ENCODE peak calls at places on chromosome 11, in ten cellular contexts. One of them, this sample, is unnamed.

GRCh38 chr11:122851366-122852011 is 13.2 kb downstream of the CRTAM start:
- DNase-seq in stimulated activated CD4-positive, alpha-beta T cell treated with anti-CD3 and anti-CD28 coated beads, Interleukin-15, amount 100 ng/mL, for 1 hour: no peak
- DNase-seq in Calu3: no peak
- DNase-seq in activated naive CD8-positive, alpha-beta T cell treated with anti-CD3 and anti-CD28 coated beads, Interleukin-2, amount 10 ng/mL, durations not matched to agents 7 days and 5 days: no peak
- DNase-seq in lung: no peak
- DNase-seq in central memory CD4-positive, alpha-beta T cell: peak
- DNase-seq in activated T-cell treated with anti-CD3 and anti-CD28 coated beads for 1 hour: no peak
- DNase-seq in CD8-positive, alpha-beta T cell: peak
- DNase-seq in NB4: no peak
- DNase-seq in Right ventricle myocardium superior: no peak
- DNase-seq in this sample: no peak

GRCh38 chr11:15967166-15967565 is 389.2 kb downstream of the SOX6 start:
- DNase-seq in stimulated activated CD4-positive, alpha-beta T cell treated with anti-CD3 and anti-CD28 coated beads, Interleukin-15, amount 100 ng/mL, for 1 hour: no peak
- DNase-seq in Calu3: peak
- DNase-seq in activated naive CD8-positive, alpha-beta T cell treated with anti-CD3 and anti-CD28 coated beads, Interleukin-2, amount 10 ng/mL, durations not matched to agents 7 days and 5 days: no peak
- DNase-seq in lung: no peak
- DNase-seq in central memory CD4-positive, alpha-beta T cell: no peak
- DNase-seq in activated T-cell treated with anti-CD3 and anti-CD28 coated beads for 1 hour: no peak
- DNase-seq in CD8-positive, alpha-beta T cell: no peak
- DNase-seq in NB4: no peak
- DNase-seq in Right ventricle myocardium superior: no peak
- DNase-seq in this sample: no peak

GRCh38 chr11:58152776-58153175 is 27.4 kb upstream of the OR9I1 start:
- DNase-seq in stimulated activated CD4-positive, alpha-beta T cell treated with anti-CD3 and anti-CD28 coated beads, Interleukin-15, amount 100 ng/mL, for 1 hour: no peak
- DNase-seq in Calu3: no peak
- DNase-seq in activated naive CD8-positive, alpha-beta T cell treated with anti-CD3 and anti-CD28 coated beads, Interleukin-2, amount 10 ng/mL, durations not matched to agents 7 days and 5 days: no peak
- DNase-seq in lung: no peak
- DNase-seq in central memory CD4-positive, alpha-beta T cell: no peak
- DNase-seq in activated T-cell treated with anti-CD3 and anti-CD28 coated beads for 1 hour: no peak
- DNase-seq in CD8-positive, alpha-beta T cell: no peak
- DNase-seq in NB4: no peak
- DNase-seq in Right ventricle myocardium superior: no peak
- DNase-seq in this sample: no peak

GRCh38 chr11:23288001-23288783 is 427.9 kb upstream of the CCDC179 start:
- DNase-seq in stimulated activated CD4-positive, alpha-beta T cell treated with anti-CD3 and anti-CD28 coated beads, Interleukin-15, amount 100 ng/mL, for 1 hour: no peak
- DNase-seq in Calu3: no peak
- DNase-seq in activated naive CD8-positive, alpha-beta T cell treated with anti-CD3 and anti-CD28 coated beads, Interleukin-2, amount 10 ng/mL, durations not matched to agents 7 days and 5 days: no peak
- DNase-seq in lung: no peak
- DNase-seq in central memory CD4-positive, alpha-beta T cell: no peak
- DNase-seq in activated T-cell treated with anti-CD3 and anti-CD28 coated beads for 1 hour: no peak
- DNase-seq in CD8-positive, alpha-beta T cell: no peak
- DNase-seq in NB4: no peak
- DNase-seq in Right ventricle myocardium superior: no peak
- DNase-seq in this sample: peak

GRCh38 chr11:42974510-42974909 is 337.3 kb upstream of the API5 start:
- DNase-seq in stimulated activated CD4-positive, alpha-beta T cell treated with anti-CD3 and anti-CD28 coated beads, Interleukin-15, amount 100 ng/mL, for 1 hour: no peak
- DNase-seq in Calu3: no peak
- DNase-seq in activated naive CD8-positive, alpha-beta T cell treated with anti-CD3 and anti-CD28 coated beads, Interleukin-2, amount 10 ng/mL, durations not matched to agents 7 days and 5 days: no peak
- DNase-seq in lung: no peak
- DNase-seq in central memory CD4-positive, alpha-beta T cell: no peak
- DNase-seq in activated T-cell treated with anti-CD3 and anti-CD28 coated beads for 1 hour: no peak
- DNase-seq in CD8-positive, alpha-beta T cell: no peak
- DNase-seq in NB4: peak
- DNase-seq in Right ventricle myocardium superior: no peak
- DNase-seq in this sample: no peak

GRCh38 chr11:37320921-37321320 is 722.9 kb upstream of the RAG2 start:
- DNase-seq in stimulated activated CD4-positive, alpha-beta T cell treated with anti-CD3 and anti-CD28 coated beads, Interleukin-15, amount 100 ng/mL, for 1 hour: no peak
- DNase-seq in Calu3: peak
- DNase-seq in activated naive CD8-positive, alpha-beta T cell treated with anti-CD3 and anti-CD28 coated beads, Interleukin-2, amount 10 ng/mL, durations not matched to agents 7 days and 5 days: no peak
- DNase-seq in lung: no peak
- DNase-seq in central memory CD4-positive, alpha-beta T cell: no peak
- DNase-seq in activated T-cell treated with anti-CD3 and anti-CD28 coated beads for 1 hour: no peak
- DNase-seq in CD8-positive, alpha-beta T cell: no peak
- DNase-seq in NB4: no peak
- DNase-seq in Right ventricle myocardium superior: no peak
- DNase-seq in this sample: no peak

GRCh38 chr11:72970557-72971118 is 156.4 kb downstream of the ATG16L2 start:
- DNase-seq in stimulated activated CD4-positive, alpha-beta T cell treated with anti-CD3 and anti-CD28 coated beads, Interleukin-15, amount 100 ng/mL, for 1 hour: no peak
- DNase-seq in Calu3: no peak
- DNase-seq in activated naive CD8-positive, alpha-beta T cell treated with anti-CD3 and anti-CD28 coated beads, Interleukin-2, amount 10 ng/mL, durations not matched to agents 7 days and 5 days: no peak
- DNase-seq in lung: no peak
- DNase-seq in central memory CD4-positive, alpha-beta T cell: no peak
- DNase-seq in activated T-cell treated with anti-CD3 and anti-CD28 coated beads for 1 hour: no peak
- DNase-seq in CD8-positive, alpha-beta T cell: no peak
- DNase-seq in NB4: no peak
- DNase-seq in Right ventricle myocardium superior: no peak
- DNase-seq in this sample: no peak

GRCh38 chr11:67006029-67006884 is 16.7 kb upstream of the SYT12 start:
- DNase-seq in stimulated activated CD4-positive, alpha-beta T cell treated with anti-CD3 and anti-CD28 coated beads, Interleukin-15, amount 100 ng/mL, for 1 hour: no peak
- DNase-seq in Calu3: no peak
- DNase-seq in activated naive CD8-positive, alpha-beta T cell treated with anti-CD3 and anti-CD28 coated beads, Interleukin-2, amount 10 ng/mL, durations not matched to agents 7 days and 5 days: no peak
- DNase-seq in lung: no peak
- DNase-seq in central memory CD4-positive, alpha-beta T cell: peak
- DNase-seq in activated T-cell treated with anti-CD3 and anti-CD28 coated beads for 1 hour: no peak
- DNase-seq in CD8-positive, alpha-beta T cell: no peak
- DNase-seq in NB4: peak
- DNase-seq in Right ventricle myocardium superior: peak
- DNase-seq in this sample: peak

GRCh38 chr11:96906521-96906920 is 516.7 kb downstream of the JRKL start:
- DNase-seq in stimulated activated CD4-positive, alpha-beta T cell treated with anti-CD3 and anti-CD28 coated beads, Interleukin-15, amount 100 ng/mL, for 1 hour: no peak
- DNase-seq in Calu3: no peak
- DNase-seq in activated naive CD8-positive, alpha-beta T cell treated with anti-CD3 and anti-CD28 coated beads, Interleukin-2, amount 10 ng/mL, durations not matched to agents 7 days and 5 days: no peak
- DNase-seq in lung: no peak
- DNase-seq in central memory CD4-positive, alpha-beta T cell: no peak
- DNase-seq in activated T-cell treated with anti-CD3 and anti-CD28 coated beads for 1 hour: no peak
- DNase-seq in CD8-positive, alpha-beta T cell: no peak
- DNase-seq in NB4: no peak
- DNase-seq in Right ventricle myocardium superior: no peak
- DNase-seq in this sample: no peak